ENCODE peak calls at places on chromosomes 7 and 10, in six cellular contexts. P is A549, D is upper lobe of left lung, A is HepG2, W is K562, O is GM12878. C is an unnamed sample.

GRCh38 chr10:77639756-77640155 is 2.1 kb upstream of the KCNMA1 start:
- ATAC-seq in O (no peak), D (no peak), A (no peak), P (no peak), W (no peak), C (no peak)

GRCh38 chr10:27720529-27720928 is 25.1 kb downstream of the MKX start:
- ATAC-seq in D (no peak), O (no peak), P (no peak), A (no peak), W (no peak), C (no peak)

GRCh38 chr7:849781-850180 is 17.5 kb downstream of the SUN1 start:
- ATAC-seq in O (no peak), W (no peak), P (no peak), A (no peak), D (no peak), C (no peak)

GRCh38 chr7:145868935-145869334 is 247.7 kb upstream of the CNTNAP2 start:
- ATAC-seq in O (no peak), D (no peak), W (peak; percentile 60), P (no peak), A (no peak), C (no peak)

GRCh38 chr10:116669832-116670644 is 49.3 kb downstream of the PNLIPRP2 start:
- ATAC-seq in P (no peak), A (peak; percentile 87), W (peak; percentile 84), O (no peak), D (no peak), C (no peak)

GRCh38 chr7:17090751-17091150 is 207.7 kb upstream of the AHR start:
- ATAC-seq in O (no peak), W (no peak), D (no peak), A (no peak), P (no peak), C (no peak)

GRCh38 chr7:51634025-51634424 is 317.4 kb upstream of the COBL start:
- ATAC-seq in D (no peak), W (no peak), P (no peak), A (no peak), O (no peak), C (no peak)

GRCh38 chr7:3259711-3260424 is 41.2 kb upstream of the SDK1 start:
- ATAC-seq in D (no peak), A (no peak), O (no peak), P (no peak), W (no peak), C (peak; percentile 16)

GRCh38 chr10:111323567-111323966 is 246.7 kb downstream of the ADRA2A start:
- ATAC-seq in P (no peak), O (no peak), W (no peak), D (no peak), A (no peak), C (no peak)

GRCh38 chr10:80473096-80473657 is 19.1 kb downstream of the TSPAN14 start:
- ATAC-seq in A (no peak), D (no peak), P (no peak), W (no peak), O (peak; percentile 5), C (no peak)

GRCh38 chr7:133797818-133798485 is 329.2 kb upstream of the LRGUK start:
- ATAC-seq in O (no peak), D (no peak), W (no peak), A (no peak), P (no peak), C (no peak)

GRCh38 chr10:121240011-121240410 is 358.2 kb downstream of the FGFR2 start:
- ATAC-seq in W (no peak), D (no peak), P (no peak), O (no peak), A (no peak), C (no peak)

GRCh38 chr10:5895804-5896203 is 5.8 kb downstream of the FBH1 start:
- ATAC-seq in O (peak; percentile 75), W (no peak), A (no peak), D (no peak), P (no peak), C (no peak)

GRCh38 chr10:77424257-77424656 is 213.4 kb downstream of the KCNMA1 start:
- ATAC-seq in D (no peak), W (no peak), O (no peak), A (no peak), P (no peak), C (no peak)

GRCh38 chr7:23347007-23347681 is 48.0 kb downstream of the MALSU1 start:
- ATAC-seq in O (no peak), P (peak; percentile 21), W (peak; percentile 87), A (no peak), D (no peak), C (no peak)

GRCh38 chr7:111835066-111835465 is 272.8 kb upstream of the IMMP2L start:
- ATAC-seq in A (no peak), W (no peak), O (no peak), P (no peak), D (no peak), C (no peak)

GRCh38 chr10:96588060-96588554 is 1.3 kb upstream of the TM9SF3 start:
- ATAC-seq in W (no peak), O (peak; percentile 32), D (peak; percentile 36), A (peak; percentile 26), P (no peak), C (no peak)

GRCh38 chr10:125057158-125058001 is 103.0 kb downstream of the CTBP2 start:
- ATAC-seq in W (peak; percentile 58), D (peak; percentile 70), A (no peak), O (peak; percentile 19), P (no peak), C (peak; percentile 75)

GRCh38 chr10:31030216-31030615 is 1.4 kb downstream of the ZNF438 start:
- ATAC-seq in W (no peak), A (no peak), P (no peak), D (no peak), O (no peak), C (no peak)

GRCh38 chr10:126581648-126582046 is 88.8 kb downstream of the C10orf90 start:
- ATAC-seq in W (no peak), D (no peak), A (no peak), O (no peak), P (no peak), C (no peak)

GRCh38 chr7:33814400-33814799 is 90.9 kb upstream of the BMPER start:
- ATAC-seq in A (no peak), P (no peak), D (no peak), W (no peak), O (no peak), C (no peak)

GRCh38 chr10:101617102-101617823 is 29.1 kb downstream of the DPCD start:
- ATAC-seq in P (peak; percentile 56), D (no peak), A (no peak), O (peak; percentile 83), W (peak; percentile 42), C (no peak)

GRCh38 chr7:112022128-112022527 is 184.1 kb downstream of the DOCK4 start:
- ATAC-seq in D (no peak), W (no peak), P (no peak), A (peak; percentile 80), O (no peak), C (peak; percentile 24)

GRCh38 chr10:71213127-71213616 is 802 bp downstream of the UNC5B start:
- ATAC-seq in D (no peak), A (no peak), P (peak; percentile 17), W (peak; percentile 9), O (no peak), C (no peak)

GRCh38 chr10:107728807-107729206 is 564.3 kb upstream of the SORCS1 start:
- ATAC-seq in O (peak; percentile 89), W (no peak), A (no peak), D (no peak), P (no peak), C (no peak)

GRCh38 chr10:32413513-32413912 is 32.4 kb upstream of the CCDC7 start:
- ATAC-seq in W (no peak), O (no peak), A (peak; percentile 51), D (no peak), P (peak; percentile 93), C (no peak)

GRCh38 chr10:103872137-103872933 is 17.0 kb upstream of the SH3PXD2A start:
- ATAC-seq in A (no peak), O (no peak), D (no peak), P (peak; percentile 79), W (no peak), C (no peak)

GRCh38 chr7:104982773-104983619 is 31.0 kb upstream of the KMT2E start:
- ATAC-seq in A (no peak), D (no peak), O (peak; percentile 4), P (peak; percentile 0), W (no peak), C (no peak)

GRCh38 chr10:7686351-7687171 is 16.6 kb upstream of the ITIH2 start:
- ATAC-seq in P (peak; percentile 69), O (peak; percentile 45), A (peak; percentile 94), W (peak; percentile 65), D (peak; percentile 60), C (no peak)

GRCh38 chr10:12844796-12845524 is 156.6 kb downstream of the CCDC3 start:
- ATAC-seq in P (peak; percentile 58), D (no peak), O (no peak), A (no peak), W (no peak), C (peak; percentile 42)
- H3K4me3 ChIP-seq in P (no peak overlapping the region), D (no peak overlapping the region), O (no peak overlapping the region), A (no peak overlapping the region), W (no peak overlapping the region), C (no peak overlapping the region)

DNA sequence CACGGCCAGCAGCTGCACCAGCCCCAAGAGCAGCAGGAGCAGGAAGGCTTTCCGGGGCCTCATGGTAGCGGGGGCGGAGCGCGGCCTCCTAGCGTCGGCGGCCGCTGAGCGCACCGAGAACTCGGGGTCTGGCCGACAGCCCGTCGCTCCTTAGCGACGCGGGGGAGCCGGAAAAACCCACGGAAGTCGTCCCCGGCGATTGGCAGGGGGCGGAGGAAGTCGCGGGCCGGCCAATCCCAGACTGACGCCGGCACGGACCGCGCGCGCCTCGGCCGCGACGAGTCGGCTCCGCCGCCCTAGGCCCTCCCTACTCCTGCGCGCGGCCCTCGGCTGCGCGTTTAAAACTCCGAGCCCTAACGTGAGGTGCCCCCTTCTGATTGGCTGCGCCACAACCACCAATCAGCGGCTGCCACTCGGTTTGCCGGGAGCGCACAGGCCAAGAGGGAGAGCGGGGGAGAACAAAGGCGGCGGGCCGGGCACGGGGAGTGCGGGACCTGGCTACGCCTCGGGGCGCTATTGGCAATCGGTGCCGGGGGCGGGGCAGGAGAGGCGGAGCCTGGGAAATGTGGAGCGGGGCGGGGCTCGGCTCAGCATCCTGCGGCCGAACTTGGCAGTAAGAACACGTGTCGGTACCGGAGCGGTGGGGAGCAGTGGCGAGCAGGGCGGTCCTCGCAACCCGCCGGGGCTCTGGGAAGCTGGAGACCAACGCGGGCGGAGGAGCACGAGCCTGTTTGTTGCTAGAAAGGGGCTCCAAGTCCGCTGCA is at the start of gene PDIA4:
- ATAC-seq in O (peak; percentile 94), A (peak; percentile 95), W (peak; percentile 96), P (peak; percentile 97), D (peak; percentile 100), C (peak; percentile 98)
- TF ChIP-seq EP300 in O (no peak), A (no peak), W (peak; percentile 34), P (no peak), D (no peak), C (no peak)

DNA sequence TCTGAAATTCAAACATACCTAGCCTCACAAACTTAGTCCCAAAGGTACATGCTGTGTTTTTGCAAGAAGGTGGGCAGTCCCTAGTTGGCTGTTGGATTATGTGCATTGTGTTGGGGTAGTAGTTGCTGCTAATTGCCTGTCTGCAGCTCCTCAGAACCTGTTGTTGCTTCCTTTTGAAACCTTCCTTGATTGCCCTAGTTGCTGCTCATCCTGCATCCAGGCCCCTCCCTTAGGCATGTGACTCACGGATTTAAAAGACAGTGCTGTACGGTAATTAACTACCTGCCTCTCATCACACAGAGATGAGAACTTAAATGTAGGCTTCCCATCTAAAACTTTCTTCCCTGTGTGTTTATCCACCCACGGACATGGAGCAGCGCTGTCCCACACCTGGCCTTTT is 67.7 kb downstream of the BMPR1A start:
- ATAC-seq in P (no peak), D (no peak), O (no peak), W (peak; percentile 47), A (no peak), C (no peak)
- H3K4me3 ChIP-seq in P (no peak overlapping the region), D (no peak overlapping the region), O (no peak overlapping the region), W (no peak overlapping the region), A (no peak overlapping the region), C (no peak overlapping the region)

GRCh38 chr7:94183289-94183749 is 179.2 kb upstream of the BET1 start:
- ATAC-seq in A (no peak), D (peak; percentile 88), O (peak; percentile 72), W (no peak), P (peak; percentile 99), C (peak; percentile 93)
- TF ChIP-seq EP300 in A (no peak), D (no peak), O (no peak), W (no peak), P (peak; percentile 98), C (no peak)